ENCODE peak calls at places on chromosomes 3 and 15, in four cellular contexts. Z, D, R and O are unnamed samples.

GRCh38 chr15:71807125-71807629 is 3.2 kb upstream of the NR2E3 start:
- DNase-seq in Z (no peak), D (no peak), R (no peak), O (no peak)

GRCh38 chr3:51330046-51330445 is 55.0 kb upstream of the MANF start:
- DNase-seq in Z (no peak), D (no peak), R (no peak), O (no peak)

GRCh38 chr3:133843634-133844033 is 38.0 kb downstream of the SRPRB start:
- DNase-seq in Z (no peak), D (no peak), R (peak), O (no peak)

GRCh38 chr3:150073031-150073430 is 102.3 kb upstream of the PFN2 start:
- DNase-seq in Z (no peak), D (no peak), R (no peak), O (no peak)

GRCh38 chr15:66721501-66721937 is 19.5 kb downstream of the SMAD6 start:
- DNase-seq in Z (no peak), D (no peak), R (no peak), O (no peak)

GRCh38 chr3:159620873-159621272 is 367.8 kb upstream of the IL12A start:
- DNase-seq in Z (no peak), D (no peak), R (peak), O (no peak)

GRCh38 chr3:149501524-149501923 is 27.0 kb downstream of the TM4SF4 start:
- DNase-seq in Z (no peak), D (no peak), R (peak), O (no peak)

GRCh38 chr3:39433642-39434041 is 27.1 kb downstream of the RPSA start:
- DNase-seq in Z (no peak), D (no peak), R (peak), O (no peak)

GRCh38 chr15:29773000-29773399 is 49.3 kb downstream of the TJP1 start:
- DNase-seq in Z (no peak), D (no peak), R (no peak), O (no peak)

GRCh38 chr3:149813367-149814281 is 609 bp downstream of the RNF13 start:
- DNase-seq in Z (no peak), D (peak), R (peak), O (peak)

GRCh38 chr15:33894193-33894592 is 74.1 kb upstream of the CHRM5 start:
- DNase-seq in Z (no peak), D (no peak), R (no peak), O (no peak)

GRCh38 chr3:148861277-148861869 is 3.7 kb upstream of the CPA3 start:
- DNase-seq in Z (peak), D (no peak), R (peak), O (no peak)

GRCh38 chr15:25798207-25798931 is 64.8 kb downstream of the ATP10A start:
- DNase-seq in Z (no peak), D (no peak), R (no peak), O (no peak)

GRCh38 chr3:71097557-71097956 is 486.0 kb downstream of the FOXP1 start:
- DNase-seq in Z (no peak), D (no peak), R (no peak), O (no peak)

GRCh38 chr15:39200586-39200985 is 380.3 kb upstream of the THBS1 start:
- DNase-seq in Z (no peak), D (no peak), R (no peak), O (no peak)

GRCh38 chr15:41936155-41936554 is 36.2 kb downstream of the EHD4 start:
- DNase-seq in Z (no peak), D (no peak), R (no peak), O (no peak)

GRCh38 chr3:60669636-60670035 is 581.6 kb downstream of the FHIT start:
- DNase-seq in Z (no peak), D (no peak), R (no peak), O (no peak)

GRCh38 chr3:133123636-133124035 is 85.4 kb downstream of the TMEM108 start:
- DNase-seq in Z (no peak), D (no peak), R (no peak), O (no peak)

GRCh38 chr3:49199244-49199899 is 28.0 kb downstream of the KLHDC8B start:
- DNase-seq in Z (no peak), D (peak), R (peak), O (peak)

GRCh38 chr3:33865133-33865532 is 66.7 kb downstream of the PDCD6IP start:
- DNase-seq in Z (no peak), D (no peak), R (no peak), O (no peak)

GRCh38 chr15:48096813-48097212 is 24.0 kb upstream of the SLC24A5 start:
- DNase-seq in Z (no peak), D (peak), R (peak), O (no peak)

GRCh38 chr3:48684054-48684349 is 1.7 kb downstream of the NCKIPSD start:
- DNase-seq in Z (no peak), D (no peak), R (no peak), O (no peak)